ENCODE peak calls at places on chromosomes 5 and 9, in six cellular contexts. Q, T, L, K, W and B are unnamed samples. For H3K27me3, the result is how much of the 10 kb centered on the place peaks cover.

GRCh38 chr5:111117149-111117548 is 25.0 kb downstream of the WDR36 start:
- DNase-seq in Q (no peak), T (no peak), L (no peak), K (no peak), W (no peak), B (no peak)

GRCh38 chr9:96486351-96487029 is 36.5 kb downstream of the HABP4 start:
- DNase-seq in Q (peak), T (peak), L (peak), K (no peak), W (peak), B (peak)

GRCh38 chr5:23316060-23316591 is 191.3 kb upstream of the PRDM9 start:
- DNase-seq in Q (no peak), T (no peak), L (no peak), K (no peak), W (no peak), B (no peak)

GRCh38 chr9:124202447-124202971 is 55.2 kb upstream of the NEK6 start:
- DNase-seq in Q (no peak), T (peak), L (peak), K (no peak), W (no peak), B (peak)

GRCh38 chr5:126138475-126139005 is 284.7 kb upstream of the GRAMD2B start:
- DNase-seq in Q (no peak), T (peak), L (no peak), K (peak), W (no peak), B (peak)

GRCh38 chr9:78562021-78562420 is 265.1 kb downstream of the PSAT1 start:
- DNase-seq in Q (no peak), T (peak), L (no peak), K (no peak), W (no peak), B (no peak)

GRCh38 chr5:83844320-83845068 is 123.8 kb upstream of the HAPLN1 start:
- DNase-seq in Q (no peak), T (peak), L (no peak), K (peak), W (peak), B (peak)

GRCh38 chr5:167623354-167623753 is 668.1 kb upstream of the WWC1 start:
- DNase-seq in Q (no peak), T (peak), L (no peak), K (no peak), W (no peak), B (no peak)

GRCh38 chr9:18614116-18614515 is 140.2 kb downstream of the ADAMTSL1 start:
- DNase-seq in Q (no peak), T (no peak), L (no peak), K (no peak), W (no peak), B (no peak)

DNA sequence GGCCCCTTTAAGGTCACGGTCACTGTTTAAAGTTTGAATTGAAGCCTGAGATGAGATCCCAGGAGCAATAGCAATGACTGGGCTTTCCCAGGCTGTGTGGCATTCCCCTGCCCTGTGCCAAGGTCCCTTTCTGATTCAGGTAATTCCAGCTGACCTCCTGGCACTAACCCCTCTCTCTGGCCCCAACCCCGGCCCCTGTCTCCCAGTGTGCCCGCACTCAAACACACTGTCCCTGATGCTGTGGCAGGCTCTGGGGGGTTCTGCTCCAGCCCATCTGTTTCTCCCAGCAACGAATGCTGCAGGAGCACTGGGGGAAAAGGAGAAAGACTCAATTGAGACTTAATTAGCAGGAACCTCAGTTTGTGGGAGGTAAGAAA is 264.8 kb upstream of the PANK3 start:
- DNase-seq in Q (no peak), T (no peak), L (no peak), K (no peak), W (no peak), B (no peak)
- H3K27me3 ChIP-seq in Q (under half), T (under half), L (under half), K (under half), W (under half), B (under half)

DNA sequence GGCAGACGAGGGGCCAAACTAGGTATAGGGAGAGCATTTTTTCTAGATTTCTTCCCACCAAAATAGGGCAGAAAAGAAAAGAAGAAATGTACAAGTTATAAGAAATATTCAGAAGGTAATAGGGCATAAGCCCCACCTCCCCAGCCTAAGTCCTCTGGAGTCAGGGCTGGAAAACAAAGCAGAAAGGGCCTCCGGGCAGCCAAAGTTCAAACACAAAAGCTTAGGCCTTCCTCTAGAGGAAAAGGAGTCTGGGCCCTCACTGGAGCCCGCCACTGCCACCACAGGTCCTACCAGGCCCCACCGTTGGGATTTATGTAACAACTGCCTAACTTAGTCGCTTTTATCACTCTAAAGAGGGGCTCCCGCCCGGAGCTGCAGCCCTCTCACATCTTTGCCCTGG is 27.6 kb downstream of the TBC1D2 start:
- DNase-seq in Q (no peak), T (no peak), L (no peak), K (no peak), W (no peak), B (no peak)
- H3K4me3 ChIP-seq in Q (no peak), T (no peak), L (no peak), K (no peak), W (no peak), B (no peak)

GRCh38 chr9:116286287-116286686 is 132.7 kb downstream of the PAPPA start:
- DNase-seq in Q (no peak), T (peak), L (no peak), K (no peak), W (no peak), B (no peak)

GRCh38 chr9:116287721-116288120 is 134.1 kb downstream of the PAPPA start:
- DNase-seq in Q (no peak), T (peak), L (no peak), K (no peak), W (no peak), B (peak)

GRCh38 chr9:116284518-116284917 is 130.9 kb downstream of the PAPPA start:
- DNase-seq in Q (no peak), T (no peak), L (no peak), K (no peak), W (no peak), B (no peak)

GRCh38 chr9:116282598-116282997 is 129.0 kb downstream of the PAPPA start:
- DNase-seq in Q (no peak), T (no peak), L (no peak), K (no peak), W (no peak), B (no peak)

DNA sequence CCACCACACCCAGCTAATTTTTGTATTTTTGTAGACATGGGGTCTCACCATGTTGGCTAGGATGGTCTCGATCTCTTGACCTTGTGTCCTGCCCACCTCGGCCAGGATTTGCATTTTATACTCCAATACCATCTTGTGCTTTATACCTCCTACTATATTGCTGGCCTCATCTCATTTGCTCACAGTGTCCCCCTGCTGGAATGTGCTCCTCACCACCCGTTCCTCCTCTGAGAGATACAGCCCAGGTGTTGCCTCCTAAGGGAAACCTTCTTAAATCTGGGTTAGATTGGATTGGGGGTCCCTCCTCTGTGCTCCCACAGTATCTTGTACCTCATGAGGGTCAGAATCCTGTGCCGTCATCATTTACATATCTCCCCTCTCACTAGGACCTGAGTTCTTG is 131.7 kb downstream of the PAPPA start:
- DNase-seq in Q (no peak), T (no peak), L (no peak), K (no peak), W (no peak), B (no peak)
- H3K27me3 ChIP-seq in Q (under half), T (under half), L (under half), K (under half), W (under half), B (under half)

GRCh38 chr9:132407196-132407595 is 556 bp upstream of the TTF1 start:
- DNase-seq in Q (no peak), T (no peak), L (no peak), K (no peak), W (no peak), B (no peak)
- H3K4me3 ChIP-seq in Q (peak), T (peak), L (peak), K (peak), W (no peak), B (peak)

DNA sequence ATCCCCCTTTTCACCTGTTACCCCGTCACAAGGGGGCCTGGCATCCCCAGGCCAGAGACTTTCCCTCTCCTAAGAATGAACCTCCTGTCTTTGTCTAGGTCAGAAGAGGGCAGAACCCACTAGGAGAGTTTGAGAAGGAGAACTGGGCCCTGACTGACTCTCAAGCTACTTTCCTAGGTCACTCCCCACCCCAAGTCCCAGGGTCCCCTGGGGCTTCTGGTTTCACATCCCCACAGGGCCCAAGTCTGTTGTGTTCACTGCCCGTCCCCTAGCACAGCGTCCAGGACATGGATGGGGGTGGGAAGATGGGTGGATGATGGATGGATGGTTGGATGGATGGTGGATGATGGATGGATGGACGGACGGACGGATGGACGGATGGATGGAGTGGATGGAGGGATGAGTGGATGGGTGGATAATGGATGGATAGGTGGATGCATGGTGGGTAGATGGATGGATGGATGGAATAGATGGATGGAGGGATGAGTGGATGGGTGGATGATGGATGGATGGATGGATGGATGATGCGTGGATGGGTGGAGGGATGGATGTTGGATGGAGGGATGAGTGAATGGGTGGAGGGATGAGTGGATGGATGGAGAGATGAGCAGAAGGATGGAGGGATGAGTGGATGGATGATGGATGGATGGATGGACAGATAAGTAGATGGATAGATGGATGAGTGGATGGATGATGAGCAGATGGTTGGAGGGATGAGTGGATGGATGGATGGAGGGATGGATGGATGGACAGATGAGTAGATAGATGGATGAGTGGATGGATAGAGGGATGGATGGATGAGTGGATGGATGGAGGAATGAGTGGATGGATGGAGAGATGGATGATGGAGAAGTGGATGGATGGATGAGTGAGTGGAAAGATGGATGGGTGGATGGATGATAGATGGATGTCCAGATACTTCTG is 50.6 kb downstream of the KCNT1 start:
- DNase-seq in Q (no peak), T (no peak), L (no peak), K (no peak), W (no peak), B (no peak)
- H3K27me3 ChIP-seq in Q (under half), T (under half), L (under half), K (under half), W (under half), B (under half)

DNA sequence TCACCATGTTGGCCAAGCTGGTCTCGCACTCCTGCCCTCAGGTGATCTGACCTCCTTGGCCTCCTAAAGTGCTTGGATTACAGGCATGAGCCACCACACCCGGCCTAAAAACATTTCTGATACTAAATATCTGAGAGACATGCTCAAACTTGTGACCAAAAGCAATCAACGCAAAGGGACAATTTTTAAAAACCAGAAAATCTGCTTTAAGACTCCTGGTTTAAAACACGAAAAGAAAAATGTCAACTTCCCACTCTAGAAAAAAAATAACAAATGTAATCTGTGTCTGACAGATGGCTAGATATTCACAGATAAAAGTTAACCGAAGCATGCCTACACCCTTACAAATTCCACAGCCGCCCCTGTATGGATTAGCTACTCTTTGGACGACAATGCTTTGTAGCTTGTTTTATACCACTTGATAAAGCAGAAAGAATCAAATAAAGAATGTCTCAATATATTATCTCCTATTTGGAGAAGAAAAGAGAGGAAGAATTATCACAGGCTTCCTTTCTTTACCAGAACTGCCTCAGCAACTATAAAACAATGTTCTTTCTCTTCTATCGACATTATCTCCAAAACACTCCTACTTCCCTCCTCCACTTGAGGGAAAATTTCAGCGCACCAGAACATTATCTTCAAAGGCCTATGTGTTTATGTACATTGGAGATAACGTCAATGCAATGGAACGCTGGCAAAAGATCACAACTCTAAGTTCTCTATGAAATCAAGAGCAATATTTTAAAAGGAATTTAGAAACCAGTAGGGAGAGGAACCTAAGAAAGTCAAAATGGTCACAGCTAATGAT is 26.3 kb downstream of the CEMIP2 start:
- DNase-seq in Q (no peak), T (peak), L (no peak), K (no peak), W (peak), B (no peak)
- H3K4me3 ChIP-seq in Q (no peak), T (no peak), L (no peak), K (no peak), W (peak), B (no peak)

DNA sequence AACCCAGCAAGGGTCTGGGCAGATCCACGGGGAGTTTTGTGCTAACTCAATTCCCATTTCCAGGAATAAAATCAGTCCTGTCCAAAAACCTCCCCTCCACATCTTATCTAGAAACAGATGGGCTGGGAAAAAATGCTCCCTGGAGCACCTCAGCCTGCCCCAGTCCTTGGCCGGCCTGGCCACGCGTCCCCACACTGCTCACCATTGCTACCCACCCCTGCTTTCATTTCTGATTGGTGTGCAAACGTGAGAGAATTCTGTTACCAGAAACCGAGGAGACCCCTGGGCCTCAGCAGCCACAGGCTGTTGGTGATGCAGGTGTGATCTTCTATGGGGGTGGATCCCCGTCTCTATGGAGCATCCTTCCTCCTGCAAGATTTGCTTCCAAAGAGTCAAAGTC is 38.0 kb upstream of the OLFM1 start:
- DNase-seq in Q (no peak), T (no peak), L (no peak), K (no peak), W (no peak), B (no peak)
- H3K27me3 ChIP-seq in Q (under half), T (under half), L (under half), K (under half), W (under half), B (under half)

DNA sequence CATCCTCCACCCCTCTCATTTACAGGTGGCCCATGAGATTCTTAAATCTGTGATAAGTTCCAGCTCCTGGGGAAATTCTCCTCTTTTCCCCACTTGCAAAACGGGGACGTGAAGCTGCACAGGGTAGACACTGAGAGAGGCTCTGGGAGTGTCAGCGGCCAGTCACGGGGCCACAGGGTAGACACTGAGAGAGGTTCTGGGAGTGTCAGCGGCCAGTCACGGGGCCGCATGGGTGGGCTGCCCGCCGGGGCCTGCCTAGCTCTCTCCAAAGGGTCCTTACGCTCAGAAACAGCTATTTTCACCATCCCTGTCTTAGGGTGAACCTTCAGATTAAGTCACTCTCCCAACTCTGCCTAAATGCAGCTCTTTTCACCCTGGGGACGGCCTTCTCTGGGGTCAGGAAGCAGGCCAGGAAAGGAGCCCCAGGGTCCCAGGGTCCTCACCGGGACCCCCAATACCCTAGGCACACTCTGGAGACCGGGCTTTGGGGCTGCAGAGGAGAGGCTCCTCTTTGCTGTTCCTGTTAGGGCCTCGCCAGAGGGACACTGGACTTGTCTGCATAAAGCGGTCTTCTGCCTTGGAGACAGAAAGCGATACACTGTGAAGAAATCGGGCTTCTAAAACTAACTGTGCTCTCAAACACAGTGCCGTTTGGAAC is 1.5 kb downstream of the FAM78A start:
- DNase-seq in Q (no peak), T (no peak), L (no peak), K (no peak), W (no peak), B (no peak)
- H3K4me3 ChIP-seq in Q (peak), T (no peak), L (peak), K (no peak), W (no peak), B (no peak)